ENCODE peak calls at places on chromosomes 13 and 19, in ten cellular contexts. C, R, D, U, W, H, Q, X, P and K are unnamed samples.

GRCh38 chr13:73975767-73976166 is 158.4 kb downstream of the KLF12 start:
- DNase-seq in C (no peak), R (no peak), D (no peak), U (no peak), W (no peak), H (no peak), Q (no peak), X (no peak), P (no peak), K (no peak)

GRCh38 chr19:41098762-41099161 is 10.5 kb downstream of the CYP2A13 start:
- DNase-seq in C (no peak), R (no peak), D (no peak), U (no peak), W (no peak), H (no peak), Q (no peak), X (no peak), P (no peak), K (no peak)

GRCh38 chr13:80116107-80116506 is 224.8 kb downstream of the SPRY2 start:
- DNase-seq in C (peak; percentile 8), R (no peak), D (no peak), U (no peak), W (peak; percentile 66), H (no peak), Q (peak; percentile 74), X (peak; percentile 88), P (no peak), K (no peak)

GRCh38 chr19:46441775-46442332 is 13.1 kb upstream of the PNMA8C start:
- DNase-seq in C (no peak), R (no peak), D (no peak), U (no peak), W (no peak), H (no peak), Q (no peak), X (no peak), P (no peak), K (no peak)

GRCh38 chr19:33186431-33186830 is 7.7 kb upstream of the LRP3 start:
- DNase-seq in C (no peak), R (no peak), D (no peak), U (no peak), W (no peak), H (no peak), Q (no peak), X (no peak), P (no peak), K (no peak)

GRCh38 chr19:12751635-12752034 is at the start of gene BEST2:
- DNase-seq in C (no peak), R (no peak), D (no peak), U (no peak), W (no peak), H (no peak), Q (no peak), X (no peak), P (no peak), K (no peak)

GRCh38 chr13:49220856-49221614 is 897 bp downstream of the MLNR start:
- DNase-seq in C (no peak), R (no peak), D (no peak), U (no peak), W (peak; percentile 28), H (no peak), Q (peak; percentile 19), X (peak; percentile 12), P (no peak), K (no peak)

GRCh38 chr13:86051134-86052103 is 252.2 kb upstream of the SLITRK6 start:
- DNase-seq in C (no peak), R (no peak), D (no peak), U (no peak), W (peak; percentile 5), H (no peak), Q (no peak), X (no peak), P (no peak), K (no peak)

GRCh38 chr13:94494021-94494420 is 14.5 kb upstream of the DCT start:
- DNase-seq in C (no peak), R (peak; percentile 56), D (no peak), U (no peak), W (no peak), H (no peak), Q (no peak), X (no peak), P (no peak), K (no peak)

GRCh38 chr13:42525035-42525504 is 48.9 kb upstream of the TNFSF11 start:
- DNase-seq in C (no peak), R (no peak), D (no peak), U (no peak), W (peak; percentile 31), H (no peak), Q (peak; percentile 91), X (no peak), P (no peak), K (no peak)

GRCh38 chr13:80469841-80470378 is 129.0 kb upstream of the SPRY2 start:
- DNase-seq in C (no peak), R (no peak), D (no peak), U (peak; percentile 59), W (peak; percentile 51), H (no peak), Q (peak; percentile 98), X (peak; percentile 31), P (no peak), K (no peak)

GRCh38 chr19:3668331-3669133 is 31.7 kb downstream of the PIP5K1C start:
- DNase-seq in C (no peak), R (no peak), D (no peak), U (no peak), W (no peak), H (no peak), Q (no peak), X (peak; percentile 39), P (no peak), K (no peak)

GRCh38 chr13:32443111-32443510 is 15.2 kb upstream of the N4BP2L1 start:
- DNase-seq in C (peak; percentile 47), R (peak; percentile 4), D (peak; percentile 10), U (no peak), W (no peak), H (peak; percentile 21), Q (peak; percentile 44), X (peak; percentile 23), P (no peak), K (no peak)

GRCh38 chr13:76812971-76813691 is 73.1 kb downstream of the KCTD12 start:
- DNase-seq in C (no peak), R (no peak), D (no peak), U (no peak), W (peak; percentile 13), H (no peak), Q (peak; percentile 64), X (no peak), P (no peak), K (no peak)

GRCh38 chr13:109840201-109840892 is 54.0 kb upstream of the IRS2 start:
- DNase-seq in C (peak; percentile 50), R (no peak), D (no peak), U (no peak), W (peak; percentile 77), H (no peak), Q (peak; percentile 59), X (peak; percentile 56), P (peak; percentile 4), K (peak; percentile 37)

GRCh38 chr19:5466814-5467291 is 11.6 kb downstream of the ZNRF4 start:
- DNase-seq in C (no peak), R (no peak), D (no peak), U (no peak), W (peak; percentile 35), H (no peak), Q (no peak), X (no peak), P (no peak), K (no peak)

GRCh38 chr19:31511696-31512095 is 162.5 kb upstream of the TSHZ3 start:
- DNase-seq in C (no peak), R (no peak), D (no peak), U (no peak), W (no peak), H (no peak), Q (no peak), X (no peak), P (no peak), K (no peak)

GRCh38 chr13:112532837-112533745 is 54.9 kb downstream of the TUBGCP3 start:
- DNase-seq in C (peak; percentile 21), R (no peak), D (no peak), U (no peak), W (no peak), H (no peak), Q (no peak), X (no peak), P (no peak), K (no peak)

GRCh38 chr19:4676955-4677731 is 7.0 kb upstream of the MYDGF start:
- DNase-seq in C (peak; percentile 41), R (peak; percentile 8), D (no peak), U (no peak), W (peak; percentile 56), H (no peak), Q (peak; percentile 53), X (peak; percentile 35), P (peak; percentile 36), K (peak; percentile 40)

GRCh38 chr19:33348301-33349010 is 25.1 kb upstream of the CEBPG start:
- DNase-seq in C (peak; percentile 41), R (no peak), D (no peak), U (no peak), W (peak; percentile 8), H (no peak), Q (peak; percentile 16), X (no peak), P (no peak), K (no peak)

GRCh38 chr19:13033819-13034611 is 38.7 kb downstream of the NFIX start:
- DNase-seq in C (peak; percentile 69), R (peak; percentile 70), D (peak; percentile 70), U (peak; percentile 78), W (peak; percentile 85), H (no peak), Q (peak; percentile 64), X (peak; percentile 45), P (no peak), K (peak; percentile 63)

GRCh38 chr19:29379257-29379986 is 146.4 kb upstream of the VSTM2B start:
- DNase-seq in C (no peak), R (no peak), D (no peak), U (peak; percentile 22), W (no peak), H (no peak), Q (no peak), X (no peak), P (no peak), K (no peak)

GRCh38 chr19:470701-471100 is 9.9 kb upstream of the SHC2 start:
- DNase-seq in C (no peak), R (no peak), D (no peak), U (no peak), W (no peak), H (no peak), Q (no peak), X (no peak), P (no peak), K (no peak)

GRCh38 chr13:39538826-39539555 is 64.0 kb downstream of the LHFPL6 start:
- DNase-seq in C (no peak), R (peak; percentile 94), D (no peak), U (no peak), W (peak; percentile 31), H (no peak), Q (peak; percentile 70), X (peak; percentile 81), P (no peak), K (no peak)

GRCh38 chr13:24650157-24650556 is 30.1 kb upstream of the ATP12A start:
- DNase-seq in C (no peak), R (no peak), D (no peak), U (no peak), W (no peak), H (no peak), Q (no peak), X (peak; percentile 40), P (no peak), K (no peak)

GRCh38 chr13:39900106-39900750 is 244.8 kb downstream of the COG6 start:
- DNase-seq in C (no peak), R (peak; percentile 4), D (no peak), U (no peak), W (peak; percentile 68), H (no peak), Q (no peak), X (peak; percentile 49), P (no peak), K (no peak)

GRCh38 chr19:48480476-48481190 is 11.5 kb downstream of the CYTH2 start:
- DNase-seq in C (no peak), R (peak; percentile 22), D (peak; percentile 27), U (no peak), W (peak; percentile 76), H (peak; percentile 43), Q (peak; percentile 48), X (no peak), P (peak; percentile 36), K (no peak)

GRCh38 chr13:24074687-24075086 is 85.8 kb upstream of the SPATA13 start:
- DNase-seq in C (peak; percentile 10), R (no peak), D (peak; percentile 27), U (no peak), W (no peak), H (no peak), Q (no peak), X (no peak), P (no peak), K (no peak)